ENCODE peak calls at places on chromosomes 3 and 15, in ten cellular contexts. A is A549, L is mesendoderm, V is astrocyte, R is H9, Y is upper lobe of left lung, D is transverse colon, X is pancreas, C is GM23248, Q is prostate gland. G is an unnamed sample.

GRCh38 chr15:92244703-92245102 is 149.0 kb upstream of the ST8SIA2 start:
- DNase-seq in C (no peak), V (no peak), L (peak; percentile 11), R (no peak), Y (no peak), D (no peak), X (no peak), A (no peak), Q (no peak), G (no peak)

GRCh38 chr3:57098418-57099310 is 38.2 kb downstream of the SPATA12 start:
- DNase-seq in D (no peak), C (no peak), V (no peak), A (no peak), L (no peak), Q (no peak), Y (no peak), R (no peak), X (no peak), G (no peak)

GRCh38 chr3:131725414-131725813 is 222.6 kb upstream of the MRPL3 start:
- DNase-seq in L (no peak), Q (no peak), X (no peak), D (no peak), A (no peak), V (no peak), C (no peak), R (no peak), Y (no peak), G (no peak)

GRCh38 chr3:136624894-136625815 is 127.0 kb downstream of the STAG1 start:
- DNase-seq in C (no peak), L (peak; percentile 97), D (no peak), V (peak; percentile 54), A (peak; percentile 27), Y (no peak), X (no peak), Q (no peak), R (no peak), G (no peak)

GRCh38 chr3:72331076-72331475 is 517.2 kb downstream of the SHQ1 start:
- DNase-seq in A (no peak), Y (no peak), C (no peak), Q (no peak), X (no peak), L (no peak), R (no peak), D (no peak), V (no peak), G (no peak)

GRCh38 chr15:73564255-73564654 is 68.9 kb downstream of the NPTN start:
- DNase-seq in R (no peak), A (no peak), V (peak; percentile 59), C (peak; percentile 85), Q (peak; percentile 9), L (no peak), D (no peak), Y (no peak), X (no peak), G (no peak)

GRCh38 chr3:192851821-192852352 is 65.8 kb downstream of the MB21D2 start:
- DNase-seq in A (peak; percentile 67), R (no peak), Y (no peak), Q (peak; percentile 56), V (peak; percentile 54), D (peak; percentile 81), X (peak; percentile 83), L (no peak), C (peak; percentile 74), G (peak; percentile 88)

GRCh38 chr3:184716652-184717607 is 5.1 kb upstream of the MAGEF1 start:
- DNase-seq in R (peak; percentile 60), A (no peak), X (no peak), C (peak; percentile 82), L (peak; percentile 70), D (no peak), Y (peak; percentile 83), V (peak; percentile 66), Q (no peak), G (no peak)

GRCh38 chr3:11499144-11499543 is 144.6 kb downstream of the VGLL4 start:
- DNase-seq in L (no peak), V (peak; percentile 99), R (no peak), D (no peak), C (peak; percentile 90), Y (no peak), A (no peak), Q (no peak), X (no peak), G (no peak)

GRCh38 chr3:162390891-162391290 is 894.3 kb downstream of the OTOL1 start:
- DNase-seq in Y (no peak), V (peak; percentile 86), Q (no peak), C (peak; percentile 85), R (no peak), X (no peak), D (no peak), A (peak; percentile 30), L (peak; percentile 1), G (no peak)

GRCh38 chr15:80895965-80896364 is 93.7 kb downstream of the MESD start:
- DNase-seq in C (no peak), R (no peak), D (no peak), L (no peak), A (no peak), Y (no peak), V (no peak), X (no peak), Q (no peak), G (no peak)

GRCh38 chr3:172341482-172342059 is 106.7 kb downstream of the GHSR start:
- DNase-seq in D (no peak), R (no peak), V (peak; percentile 43), Q (peak; percentile 36), L (peak; percentile 69), X (no peak), A (peak; percentile 13), C (peak; percentile 71), Y (no peak), G (no peak)

GRCh38 chr15:96851613-96852012 is 521.1 kb downstream of the NR2F2 start:
- DNase-seq in A (no peak), Y (no peak), C (no peak), L (no peak), Q (no peak), X (no peak), R (no peak), V (peak; percentile 63), D (no peak), G (no peak)

DNA sequence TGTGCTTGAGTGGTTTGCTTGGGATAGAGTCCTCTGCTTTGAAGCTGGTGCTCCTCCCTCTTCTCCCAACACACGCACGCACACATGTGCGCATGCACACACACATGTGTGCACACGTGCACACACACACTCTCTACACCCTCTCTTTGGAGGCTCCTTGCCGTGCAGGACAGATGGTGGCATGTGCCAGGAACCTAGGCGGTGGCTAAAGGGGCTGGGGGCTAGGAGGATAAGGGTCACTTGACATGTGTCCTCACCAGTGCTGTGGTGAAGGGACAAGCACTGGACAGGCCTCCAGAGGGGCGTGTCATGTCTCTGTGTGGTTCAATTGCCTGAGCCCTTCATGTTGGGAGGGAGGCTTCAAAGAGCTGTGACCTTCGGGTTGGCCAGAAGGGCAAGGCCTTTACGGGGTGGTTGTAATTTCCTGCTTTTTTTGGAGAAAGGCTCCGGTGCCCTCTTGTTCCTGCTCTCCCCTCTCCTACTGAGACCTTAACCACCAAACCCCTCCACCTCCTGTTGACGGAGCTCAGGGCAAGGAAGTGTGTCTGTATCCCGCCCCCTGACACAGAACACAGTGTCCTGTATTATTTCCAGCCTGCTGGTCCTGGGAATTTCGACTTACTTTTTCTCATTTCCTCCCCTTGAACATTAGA is 285.1 kb upstream of the ROPN1 start:
- DNase-seq in C (no peak), Q (no peak), D (no peak), X (no peak), R (no peak), L (no peak), Y (no peak), V (no peak), A (no peak), G (no peak)
- H3K4me1 ChIP-seq in C (peaks cover 5% of the 10 kb centered on the region), Q (peaks cover 7% of the 10 kb centered on the region), D (peaks cover 22% of the 10 kb centered on the region), X (no peaks in the 10 kb centered on the region), R (no peaks in the 10 kb centered on the region), L (no peaks in the 10 kb centered on the region), Y (peaks cover 31% of the 10 kb centered on the region), V (peaks cover 10% of the 10 kb centered on the region), A (no peaks in the 10 kb centered on the region), G (peaks cover 5% of the 10 kb centered on the region)

GRCh38 chr15:78212546-78213424 is 21.6 kb downstream of the ACSBG1 start:
- DNase-seq in V (peak; percentile 69), A (peak; percentile 89), Y (peak; percentile 65), R (no peak), Q (peak; percentile 67), C (peak; percentile 91), L (peak; percentile 60), X (peak; percentile 87), D (peak; percentile 84), G (peak; percentile 73)

GRCh38 chr15:78211189-78211921 is 23.0 kb downstream of the ACSBG1 start:
- DNase-seq in X (no peak), C (no peak), Y (no peak), A (no peak), Q (no peak), V (no peak), R (no peak), L (no peak), D (no peak), G (peak; percentile 17)

GRCh38 chr15:78210349-78210717 is 24.0 kb downstream of the ACSBG1 start:
- DNase-seq in R (no peak), C (no peak), Q (no peak), V (no peak), Y (no peak), L (no peak), D (no peak), X (no peak), A (no peak), G (peak; percentile 23)

GRCh38 chr15:78213425-78213750 is 21.0 kb downstream of the ACSBG1 start:
- DNase-seq in C (no peak), D (no peak), X (no peak), L (no peak), A (no peak), Q (no peak), R (no peak), Y (no peak), V (no peak), G (no peak)

DNA sequence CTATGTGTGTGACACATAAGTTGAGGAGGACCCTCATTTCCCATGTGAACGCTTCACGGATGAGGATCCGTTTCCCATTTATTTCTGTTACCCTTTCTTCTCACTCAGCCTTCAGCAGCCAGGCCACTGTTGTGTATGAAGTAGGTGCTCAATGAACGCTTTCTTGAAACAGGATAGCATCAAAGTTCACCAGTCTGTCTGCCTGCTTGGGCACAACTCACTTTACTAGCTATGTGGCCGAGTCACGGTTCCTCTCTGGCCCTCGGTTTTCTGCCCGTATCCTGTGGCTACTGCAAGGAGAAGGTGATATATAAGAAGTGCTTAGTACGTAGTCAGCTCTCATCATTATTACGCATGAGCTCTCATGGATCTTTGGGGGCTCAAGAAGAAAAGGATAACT is 22.4 kb downstream of the ACSBG1 start:
- DNase-seq in D (no peak), X (no peak), V (no peak), R (no peak), A (no peak), Q (no peak), Y (no peak), L (no peak), C (no peak), G (peak; percentile 15)
- H3K4me1 ChIP-seq in D (peaks cover 53% of the 10 kb centered on the region), X (peaks cover 42% of the 10 kb centered on the region), V (peaks cover 14% of the 10 kb centered on the region), R (peaks cover 2% of the 10 kb centered on the region), A (peaks cover 53% of the 10 kb centered on the region), Q (peaks cover 33% of the 10 kb centered on the region), Y (peaks cover 3% of the 10 kb centered on the region), L (no peaks in the 10 kb centered on the region), C (peaks cover 20% of the 10 kb centered on the region), G (peaks cover 14% of the 10 kb centered on the region)

GRCh38 chr3:63974451-63974850 is 48.8 kb downstream of the PSMD6 start:
- DNase-seq in Y (no peak), C (no peak), D (no peak), Q (no peak), R (no peak), A (no peak), X (no peak), L (no peak), V (no peak), G (no peak)
- H3K4me1 ChIP-seq in Y (peaks cover 89% of the 10 kb centered on the region), C (peaks cover 69% of the 10 kb centered on the region), D (peaks cover 55% of the 10 kb centered on the region), Q (no peaks in the 10 kb centered on the region), R (peaks cover 9% of the 10 kb centered on the region), A (peaks cover 25% of the 10 kb centered on the region), X (peaks cover 40% of the 10 kb centered on the region), L (peaks cover 20% of the 10 kb centered on the region), V (peaks cover 39% of the 10 kb centered on the region), G (peaks cover 56% of the 10 kb centered on the region)

GRCh38 chr3:71299160-71299559 is 284.4 kb downstream of the FOXP1 start:
- DNase-seq in V (no peak), Y (no peak), A (no peak), D (no peak), Q (no peak), C (no peak), L (no peak), R (no peak), X (no peak), G (no peak)
- H3K4me1 ChIP-seq in V (peaks cover 5% of the 10 kb centered on the region), Y (no peaks in the 10 kb centered on the region), A (peaks cover under 1% of the 10 kb centered on the region), D (peaks cover 11% of the 10 kb centered on the region), Q (no peaks in the 10 kb centered on the region), C (no peaks in the 10 kb centered on the region), L (no peaks in the 10 kb centered on the region), R (peaks cover 11% of the 10 kb centered on the region), X (peaks cover 10% of the 10 kb centered on the region), G (peaks cover 33% of the 10 kb centered on the region)